ENCODE peak calls at places on chromosomes 11 and 22, in five cellular contexts. One of them, this sample, is unnamed.
A peak's percentile ranks its signal among the peaks of the same experiment; 100 is the strongest.

GRCh38 chr22:17164392-17165024 is 5.4 kb upstream of the HDHD5 start:
- DNase-seq in spleen: peak; percentile 19
- DNase-seq in GM23338: peak; percentile 76
- DNase-seq in GM23248: peak; percentile 22
- DNase-seq in astrocyte of the cerebellum: no peak
- DNase-seq in this sample: no peak

GRCh38 chr11:14773755-14774154 is 118.3 kb downstream of the CYP2R1 start:
- DNase-seq in GM23248: peak; percentile 13
- DNase-seq in astrocyte of the cerebellum: no peak
- DNase-seq in GM23338: peak; percentile 80
- DNase-seq in spleen: no peak
- DNase-seq in this sample: no peak

GRCh38 chr11:33063326-33063775 is 24.0 kb downstream of the TCP11L1 start:
- DNase-seq in spleen: no peak
- DNase-seq in astrocyte of the cerebellum: no peak
- DNase-seq in GM23338: no peak
- DNase-seq in GM23248: peak; percentile 85
- DNase-seq in this sample: no peak

GRCh38 chr11:69799582-69799981 is 19.6 kb downstream of the FGF3 start:
- DNase-seq in astrocyte of the cerebellum: no peak
- DNase-seq in spleen: no peak
- DNase-seq in GM23338: peak; percentile 85
- DNase-seq in GM23248: peak; percentile 59
- DNase-seq in this sample: peak; percentile 20

GRCh38 chr11:61283613-61284012 is 11.5 kb downstream of the VWCE start:
- DNase-seq in astrocyte of the cerebellum: no peak
- DNase-seq in spleen: no peak
- DNase-seq in GM23248: no peak
- DNase-seq in GM23338: no peak
- DNase-seq in this sample: no peak

GRCh38 chr11:19793356-19793755 is 80.7 kb downstream of the NAV2 start:
- DNase-seq in spleen: no peak
- DNase-seq in astrocyte of the cerebellum: no peak
- DNase-seq in GM23248: no peak
- DNase-seq in GM23338: no peak
- DNase-seq in this sample: no peak

GRCh38 chr11:116576523-116576922 is 196.3 kb downstream of the BUD13 start:
- DNase-seq in GM23248: peak; percentile 68
- DNase-seq in spleen: no peak
- DNase-seq in astrocyte of the cerebellum: no peak
- DNase-seq in GM23338: no peak
- DNase-seq in this sample: peak; percentile 82

GRCh38 chr22:48494256-48494967 is 1333.3 kb downstream of the BRD1 start:
- DNase-seq in spleen: peak; percentile 62
- DNase-seq in GM23248: peak; percentile 9
- DNase-seq in astrocyte of the cerebellum: no peak
- DNase-seq in GM23338: no peak
- DNase-seq in this sample: no peak

GRCh38 chr22:19691721-19692341 is 22.5 kb upstream of the SEPTIN5 start:
- DNase-seq in GM23338: peak; percentile 73
- DNase-seq in spleen: peak; percentile 56
- DNase-seq in GM23248: peak; percentile 71
- DNase-seq in astrocyte of the cerebellum: peak; percentile 15
- DNase-seq in this sample: peak; percentile 57

GRCh38 chr11:35138058-35138457 is 913 bp upstream of the CD44 start:
- DNase-seq in astrocyte of the cerebellum: no peak
- DNase-seq in GM23338: no peak
- DNase-seq in GM23248: no peak
- DNase-seq in spleen: no peak
- DNase-seq in this sample: no peak
- H3K4me3 ChIP-seq in astrocyte of the cerebellum: peak overlapping the region; percentile 96
- H3K4me3 ChIP-seq in GM23338: peak overlapping the region; percentile 88
- H3K4me3 ChIP-seq in GM23248: peak overlapping the region; percentile 95
- H3K4me3 ChIP-seq in spleen: peak overlapping the region; percentile 75
- H3K4me3 ChIP-seq in this sample: peak overlapping the region; percentile 97

DNA sequence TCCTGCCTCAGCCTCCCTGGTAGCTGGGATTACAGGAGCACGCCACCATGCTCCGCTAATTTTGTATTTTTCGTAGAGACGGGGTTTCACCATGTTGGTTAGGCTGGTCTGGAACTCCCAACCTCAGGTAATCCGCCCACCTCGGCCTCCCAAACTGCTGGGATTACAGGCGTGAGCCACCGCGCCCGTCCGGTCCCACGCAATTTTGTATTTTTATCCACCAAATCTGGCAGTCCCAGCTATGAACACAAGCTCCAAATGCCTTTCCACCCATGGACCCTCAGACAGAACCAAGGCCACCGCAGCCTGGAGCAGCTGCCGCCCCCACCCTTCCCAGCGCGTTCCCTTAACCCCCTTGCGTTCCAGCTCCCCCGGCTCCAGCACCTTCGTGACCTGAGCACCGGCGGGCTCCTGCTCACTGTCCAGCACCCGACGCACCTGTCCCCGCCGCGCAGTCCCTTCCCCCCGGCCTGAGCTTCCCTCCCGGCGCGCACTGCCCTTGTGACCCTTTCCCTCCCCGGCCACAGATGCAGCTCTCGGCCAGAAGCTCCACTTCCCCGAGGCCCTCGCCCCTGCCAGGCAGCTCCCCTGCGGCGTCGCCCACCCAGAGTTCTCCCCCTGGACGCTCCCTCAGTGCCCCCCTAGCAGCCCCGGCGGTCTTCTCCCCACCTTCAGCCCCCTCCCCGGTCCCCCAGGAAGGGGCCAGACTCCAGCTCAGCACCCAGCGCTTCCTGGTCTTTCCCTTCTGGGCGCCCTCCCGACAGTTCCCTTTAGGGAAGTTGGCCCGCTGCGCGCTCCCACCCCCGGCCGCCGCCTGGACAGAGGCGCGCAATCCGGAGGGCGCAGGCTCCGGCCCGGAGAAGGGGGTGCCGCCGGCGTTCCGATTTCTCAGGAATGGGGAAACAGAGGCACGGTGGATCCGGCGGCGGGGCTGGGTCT is 5.6 kb upstream of the ZBED4 start:
- DNase-seq in GM23338: peak; percentile 58
- DNase-seq in GM23248: peak; percentile 36
- DNase-seq in astrocyte of the cerebellum: no peak
- DNase-seq in spleen: peak; percentile 86
- DNase-seq in this sample: no peak
- H3K4me3 ChIP-seq in GM23338: peak overlapping the region; percentile 66
- H3K4me3 ChIP-seq in GM23248: peak overlapping the region; percentile 51
- H3K4me3 ChIP-seq in astrocyte of the cerebellum: peak overlapping the region; percentile 25
- H3K4me3 ChIP-seq in spleen: peak overlapping the region; percentile 55
- H3K4me3 ChIP-seq in this sample: no peak overlapping the region

GRCh38 chr22:46259374-46259773 is 3.8 kb downstream of the PKDREJ start:
- DNase-seq in astrocyte of the cerebellum: no peak
- DNase-seq in GM23338: no peak
- DNase-seq in spleen: no peak
- DNase-seq in GM23248: no peak
- DNase-seq in this sample: no peak

GRCh38 chr22:46267431-46268279 is at the start of gene TTC38:
- DNase-seq in GM23338: peak; percentile 77
- DNase-seq in GM23248: peak; percentile 87
- DNase-seq in astrocyte of the cerebellum: peak; percentile 33
- DNase-seq in spleen: peak; percentile 94
- DNase-seq in this sample: peak; percentile 87

GRCh38 chr22:46260038-46260437 is 3.1 kb downstream of the PKDREJ start:
- DNase-seq in spleen: no peak
- DNase-seq in GM23338: no peak
- DNase-seq in astrocyte of the cerebellum: no peak
- DNase-seq in GM23248: no peak
- DNase-seq in this sample: no peak

GRCh38 chr22:46263208-46263575 is at the start of gene PKDREJ:
- DNase-seq in GM23338: no peak
- DNase-seq in GM23248: no peak
- DNase-seq in spleen: no peak
- DNase-seq in astrocyte of the cerebellum: no peak
- DNase-seq in this sample: no peak

GRCh38 chr22:46262449-46263207 is 515 bp downstream of the PKDREJ start:
- DNase-seq in GM23338: peak; percentile 91
- DNase-seq in spleen: peak; percentile 92
- DNase-seq in GM23248: peak; percentile 67
- DNase-seq in astrocyte of the cerebellum: no peak
- DNase-seq in this sample: no peak
- H3K4me3 ChIP-seq in GM23338: peak overlapping the region; percentile 49
- H3K4me3 ChIP-seq in spleen: peak overlapping the region; percentile 31
- H3K4me3 ChIP-seq in GM23248: peak overlapping the region; percentile 35
- H3K4me3 ChIP-seq in astrocyte of the cerebellum: no peak overlapping the region
- H3K4me3 ChIP-seq in this sample: no peak overlapping the region

DNA sequence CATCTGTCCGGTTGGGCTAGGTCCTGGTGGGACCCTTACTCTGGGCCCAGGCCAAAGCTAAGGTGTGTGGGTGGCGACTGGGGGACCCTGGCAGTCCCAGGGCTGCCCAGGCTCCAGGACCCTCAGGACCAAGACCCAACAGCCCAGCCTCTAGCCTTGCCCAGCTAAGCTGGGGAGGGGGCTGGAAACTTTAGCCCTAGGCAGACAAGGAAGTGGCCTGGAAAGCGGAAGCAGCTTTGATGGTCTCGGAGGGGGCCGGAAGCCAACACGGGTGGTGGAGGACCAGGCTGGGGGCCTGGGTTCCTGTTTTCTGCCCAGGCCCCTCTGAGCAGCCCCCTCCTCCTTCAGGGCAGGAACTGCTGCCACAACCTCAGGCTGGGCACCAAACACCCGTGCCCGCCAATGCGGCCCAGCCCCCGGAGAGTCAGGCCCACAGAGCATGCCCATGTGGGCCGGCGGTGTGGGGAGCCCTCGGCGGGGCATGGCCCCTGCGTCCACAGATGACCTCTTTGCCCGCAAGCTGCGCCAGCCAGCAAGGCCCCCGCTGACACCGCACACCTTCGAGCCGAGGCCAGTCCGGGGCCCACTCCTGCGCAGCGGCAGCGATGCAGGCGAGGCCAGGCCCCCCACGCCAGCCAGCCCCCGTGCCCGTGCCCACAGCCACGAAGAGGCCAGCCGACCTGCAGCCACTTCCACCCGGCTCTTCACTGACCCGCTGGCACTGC is 2.7 kb downstream of the SIPA1 start:
- DNase-seq in GM23338: no peak
- DNase-seq in astrocyte of the cerebellum: no peak
- DNase-seq in GM23248: no peak
- DNase-seq in spleen: peak; percentile 97
- DNase-seq in this sample: no peak
- H3K4me3 ChIP-seq in GM23338: no peak overlapping the region
- H3K4me3 ChIP-seq in astrocyte of the cerebellum: no peak overlapping the region
- H3K4me3 ChIP-seq in GM23248: no peak overlapping the region
- H3K4me3 ChIP-seq in spleen: peak overlapping the region; percentile 89
- H3K4me3 ChIP-seq in this sample: no peak overlapping the region

GRCh38 chr11:26842458-26842841 is 120.6 kb upstream of the SLC5A12 start:
- DNase-seq in spleen: no peak
- DNase-seq in GM23338: no peak
- DNase-seq in astrocyte of the cerebellum: no peak
- DNase-seq in GM23248: peak; percentile 64
- DNase-seq in this sample: no peak

GRCh38 chr11:26844963-26845362 is 123.1 kb upstream of the SLC5A12 start:
- DNase-seq in GM23248: peak; percentile 24
- DNase-seq in spleen: no peak
- DNase-seq in GM23338: no peak
- DNase-seq in astrocyte of the cerebellum: no peak
- DNase-seq in this sample: peak; percentile 46

GRCh38 chr11:26843539-26843938 is 121.7 kb upstream of the SLC5A12 start:
- DNase-seq in astrocyte of the cerebellum: no peak
- DNase-seq in GM23248: no peak
- DNase-seq in spleen: no peak
- DNase-seq in GM23338: no peak
- DNase-seq in this sample: no peak

GRCh38 chr11:26841818-26842457 is 120.1 kb upstream of the SLC5A12 start:
- DNase-seq in GM23338: no peak
- DNase-seq in spleen: no peak
- DNase-seq in astrocyte of the cerebellum: no peak
- DNase-seq in GM23248: peak; percentile 86
- DNase-seq in this sample: peak; percentile 57

GRCh38 chr11:26842883-26843282 is 121.0 kb upstream of the SLC5A12 start:
- DNase-seq in spleen: no peak
- DNase-seq in astrocyte of the cerebellum: no peak
- DNase-seq in GM23248: peak; percentile 33
- DNase-seq in GM23338: no peak
- DNase-seq in this sample: no peak
- H3K4me3 ChIP-seq in spleen: no peak overlapping the region
- H3K4me3 ChIP-seq in astrocyte of the cerebellum: no peak overlapping the region
- H3K4me3 ChIP-seq in GM23248: peak overlapping the region; percentile 29
- H3K4me3 ChIP-seq in GM23338: no peak overlapping the region
- H3K4me3 ChIP-seq in this sample: no peak overlapping the region

DNA sequence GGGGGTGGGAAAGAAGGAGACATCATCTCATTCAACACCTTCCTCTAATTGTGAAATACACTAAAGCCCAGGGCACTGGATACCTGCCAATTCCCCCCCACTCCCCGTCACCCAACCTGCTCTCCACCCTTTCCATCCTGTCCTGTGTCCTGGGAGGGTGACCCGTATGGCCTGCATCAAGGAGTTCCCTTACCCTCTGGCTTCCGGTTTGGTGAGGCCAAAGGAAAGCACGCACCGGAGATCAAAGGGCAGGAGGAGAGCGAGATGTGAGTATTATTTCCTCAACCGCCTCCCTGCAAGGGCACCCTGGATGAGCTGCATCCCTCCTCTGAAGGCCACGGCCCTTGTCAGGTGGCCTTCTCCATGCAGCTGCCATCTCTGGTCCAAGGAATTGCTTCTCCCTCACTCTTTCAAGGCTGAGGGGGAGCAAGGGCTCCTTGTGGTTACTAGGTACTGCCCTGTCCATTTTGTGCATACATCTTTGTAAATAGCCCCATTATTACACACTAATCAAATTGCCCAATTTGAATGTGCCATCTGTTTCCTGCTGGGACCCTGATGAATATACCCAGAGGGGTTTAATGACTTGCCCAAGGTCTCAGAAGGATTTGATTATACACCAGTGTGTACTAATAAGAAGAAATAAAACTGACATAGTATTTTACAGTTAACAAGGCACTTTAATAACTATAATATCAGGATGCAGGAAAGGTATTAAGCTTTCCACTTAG is 64.8 kb upstream of the PTPRJ start:
- DNase-seq in spleen: peak; percentile 80
- DNase-seq in GM23338: no peak
- DNase-seq in astrocyte of the cerebellum: no peak
- DNase-seq in GM23248: no peak
- DNase-seq in this sample: no peak
- H3K4me3 ChIP-seq in spleen: no peak overlapping the region
- H3K4me3 ChIP-seq in GM23338: no peak overlapping the region
- H3K4me3 ChIP-seq in astrocyte of the cerebellum: no peak overlapping the region
- H3K4me3 ChIP-seq in GM23248: no peak overlapping the region
- H3K4me3 ChIP-seq in this sample: no peak overlapping the region

DNA sequence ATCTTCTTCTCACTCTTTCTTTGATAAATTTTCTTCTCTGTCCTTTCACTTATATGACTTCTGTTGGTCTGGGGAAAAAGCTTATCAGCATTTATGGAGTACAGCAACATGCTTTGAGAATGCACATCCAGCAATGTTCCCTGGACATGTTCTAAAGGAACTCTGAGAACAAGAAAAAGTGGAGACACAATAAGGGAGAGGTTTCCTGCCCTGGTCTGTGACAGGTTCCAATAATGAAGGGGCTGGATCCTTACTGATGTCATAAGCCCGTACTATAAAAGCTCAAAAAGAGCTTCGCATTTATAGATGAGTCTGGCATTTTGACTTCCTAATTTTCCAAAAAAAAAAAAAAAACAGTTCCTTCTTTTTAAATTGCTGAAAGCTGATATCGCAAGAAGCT is 129.1 kb downstream of the MPPED2 start:
- DNase-seq in GM23248: no peak
- DNase-seq in astrocyte of the cerebellum: no peak
- DNase-seq in spleen: no peak
- DNase-seq in GM23338: no peak
- DNase-seq in this sample: no peak
- H3K4me3 ChIP-seq in GM23248: no peak overlapping the region
- H3K4me3 ChIP-seq in astrocyte of the cerebellum: no peak overlapping the region
- H3K4me3 ChIP-seq in spleen: no peak overlapping the region
- H3K4me3 ChIP-seq in GM23338: no peak overlapping the region
- H3K4me3 ChIP-seq in this sample: no peak overlapping the region